ENCODE peak calls at places on chromosomes 12 and 14, in eight cellular contexts. One of them, this sample, is unnamed.
A peak's percentile ranks its signal among the peaks of the same experiment; 100 is the strongest.

GRCh38 chr14:103741876-103742275 is 26.3 kb downstream of the ZFYVE21 start:
- DNase-seq in H1: no peak
- DNase-seq in thyroid gland: no peak
- DNase-seq in stomach: no peak
- DNase-seq in uterus: no peak
- DNase-seq in transverse colon: no peak
- DNase-seq in H54: no peak
- DNase-seq in HCT116: no peak
- DNase-seq in this sample: peak; percentile 56

GRCh38 chr12:26803552-26803951 is 29.4 kb downstream of the ITPR2 start:
- DNase-seq in H1: no peak
- DNase-seq in thyroid gland: no peak
- DNase-seq in stomach: no peak
- DNase-seq in uterus: no peak
- DNase-seq in transverse colon: no peak
- DNase-seq in H54: no peak
- DNase-seq in HCT116: no peak
- DNase-seq in this sample: no peak

GRCh38 chr14:100536141-100536540 is 51.1 kb downstream of the BEGAIN start:
- DNase-seq in H1: no peak
- DNase-seq in thyroid gland: peak; percentile 0
- DNase-seq in stomach: no peak
- DNase-seq in uterus: no peak
- DNase-seq in transverse colon: no peak
- DNase-seq in H54: no peak
- DNase-seq in HCT116: no peak
- DNase-seq in this sample: peak; percentile 28

GRCh38 chr12:4108803-4109345 is 164.7 kb upstream of the CCND2 start:
- DNase-seq in H1: peak; percentile 22
- DNase-seq in thyroid gland: no peak
- DNase-seq in stomach: no peak
- DNase-seq in uterus: no peak
- DNase-seq in transverse colon: no peak
- DNase-seq in H54: no peak
- DNase-seq in HCT116: no peak
- DNase-seq in this sample: no peak

GRCh38 chr12:51820721-51821422 is 27.6 kb downstream of the FIGNL2 start:
- DNase-seq in H1: peak; percentile 86
- DNase-seq in thyroid gland: peak; percentile 69
- DNase-seq in stomach: peak; percentile 60
- DNase-seq in uterus: peak; percentile 39
- DNase-seq in transverse colon: peak; percentile 51
- DNase-seq in H54: no peak
- DNase-seq in HCT116: no peak
- DNase-seq in this sample: no peak

GRCh38 chr14:75732888-75733287 is 71.8 kb downstream of the TTLL5 start:
- DNase-seq in H1: no peak
- DNase-seq in thyroid gland: no peak
- DNase-seq in stomach: no peak
- DNase-seq in uterus: no peak
- DNase-seq in transverse colon: no peak
- DNase-seq in H54: no peak
- DNase-seq in HCT116: no peak
- DNase-seq in this sample: no peak

GRCh38 chr12:78331764-78332163 is 501.1 kb downstream of the NAV3 start:
- DNase-seq in H1: no peak
- DNase-seq in thyroid gland: no peak
- DNase-seq in stomach: no peak
- DNase-seq in uterus: no peak
- DNase-seq in transverse colon: no peak
- DNase-seq in H54: no peak
- DNase-seq in HCT116: no peak
- DNase-seq in this sample: no peak

GRCh38 chr12:59040651-59041050 is 120.3 kb upstream of the LRIG3 start:
- DNase-seq in H1: no peak
- DNase-seq in thyroid gland: no peak
- DNase-seq in stomach: no peak
- DNase-seq in uterus: no peak
- DNase-seq in transverse colon: no peak
- DNase-seq in H54: no peak
- DNase-seq in HCT116: no peak
- DNase-seq in this sample: peak; percentile 61

GRCh38 chr14:93049867-93050331 is 65.8 kb downstream of the ITPK1 start:
- DNase-seq in H1: no peak
- DNase-seq in thyroid gland: peak; percentile 57
- DNase-seq in stomach: peak; percentile 44
- DNase-seq in uterus: no peak
- DNase-seq in transverse colon: no peak
- DNase-seq in H54: no peak
- DNase-seq in HCT116: no peak
- DNase-seq in this sample: no peak

GRCh38 chr12:103642240-103642864 is 55.3 kb downstream of the STAB2 start:
- DNase-seq in H1: no peak
- DNase-seq in thyroid gland: no peak
- DNase-seq in stomach: no peak
- DNase-seq in uterus: no peak
- DNase-seq in transverse colon: no peak
- DNase-seq in H54: no peak
- DNase-seq in HCT116: no peak
- DNase-seq in this sample: no peak

GRCh38 chr12:59007620-59008019 is 87.3 kb upstream of the LRIG3 start:
- DNase-seq in H1: no peak
- DNase-seq in thyroid gland: no peak
- DNase-seq in stomach: no peak
- DNase-seq in uterus: no peak
- DNase-seq in transverse colon: no peak
- DNase-seq in H54: no peak
- DNase-seq in HCT116: no peak
- DNase-seq in this sample: no peak

GRCh38 chr12:95851609-95852008 is 7.1 kb upstream of the SNRPF start:
- DNase-seq in H1: no peak
- DNase-seq in thyroid gland: no peak
- DNase-seq in stomach: no peak
- DNase-seq in uterus: no peak
- DNase-seq in transverse colon: no peak
- DNase-seq in H54: no peak
- DNase-seq in HCT116: no peak
- DNase-seq in this sample: no peak

GRCh38 chr14:43411841-43412240 is 1095.2 kb downstream of the FSCB start:
- DNase-seq in H1: no peak
- DNase-seq in thyroid gland: no peak
- DNase-seq in stomach: no peak
- DNase-seq in uterus: no peak
- DNase-seq in transverse colon: no peak
- DNase-seq in H54: no peak
- DNase-seq in HCT116: no peak
- DNase-seq in this sample: no peak

DNA sequence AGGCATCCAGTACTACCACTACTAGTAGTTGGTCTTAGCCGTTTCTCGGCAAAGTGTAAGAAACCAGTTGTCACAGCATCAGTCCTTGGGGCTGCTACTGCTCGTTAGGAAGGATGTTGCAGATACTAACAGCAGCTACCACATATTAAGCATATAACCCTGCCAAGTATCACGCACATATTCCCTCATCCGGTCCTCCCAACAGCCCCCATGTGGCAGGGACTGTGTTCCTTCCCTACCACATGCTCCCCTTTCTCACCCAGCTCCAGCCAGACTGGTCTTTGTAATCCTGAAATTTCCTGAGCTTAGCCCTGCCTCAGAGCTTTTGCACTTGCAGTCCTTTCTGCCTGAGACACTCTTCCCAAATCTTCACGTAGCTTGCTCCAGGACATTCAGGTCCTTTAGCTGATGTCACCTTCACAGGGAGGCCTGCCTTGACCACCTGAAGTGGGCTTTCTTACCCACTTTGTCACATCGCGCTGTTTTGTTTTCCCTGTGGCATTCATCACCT is 7.8 kb downstream of the ERP29 start:
- DNase-seq in H1: no peak
- DNase-seq in thyroid gland: no peak
- DNase-seq in stomach: no peak
- DNase-seq in uterus: no peak
- DNase-seq in transverse colon: no peak
- DNase-seq in H54: no peak
- DNase-seq in HCT116: no peak
- DNase-seq in this sample: no peak
- TF ChIP-seq POLR2A in H1: no peak
- TF ChIP-seq POLR2A in thyroid gland: no peak
- TF ChIP-seq POLR2A in stomach: no peak
- TF ChIP-seq POLR2A in uterus: no peak
- TF ChIP-seq POLR2A in transverse colon: no peak
- TF ChIP-seq POLR2A in H54: no peak
- TF ChIP-seq POLR2A in HCT116: no peak
- TF ChIP-seq POLR2A in this sample: no peak

GRCh38 chr14:105150026-105150367 is 18.6 kb downstream of the JAG2 start:
- DNase-seq in H1: no peak
- DNase-seq in thyroid gland: no peak
- DNase-seq in stomach: no peak
- DNase-seq in uterus: no peak
- DNase-seq in transverse colon: no peak
- DNase-seq in H54: no peak
- DNase-seq in HCT116: no peak
- DNase-seq in this sample: no peak
- TF ChIP-seq POLR2A in H1: no peak
- TF ChIP-seq POLR2A in thyroid gland: no peak
- TF ChIP-seq POLR2A in stomach: no peak
- TF ChIP-seq POLR2A in uterus: no peak
- TF ChIP-seq POLR2A in transverse colon: no peak
- TF ChIP-seq POLR2A in H54: no peak
- TF ChIP-seq POLR2A in HCT116: no peak
- TF ChIP-seq POLR2A in this sample: no peak

GRCh38 chr12:120437735-120438494 is at the start of gene COX6A1:
- DNase-seq in H1: peak; percentile 94
- DNase-seq in thyroid gland: peak; percentile 99
- DNase-seq in stomach: peak; percentile 97
- DNase-seq in uterus: peak; percentile 96
- DNase-seq in transverse colon: peak; percentile 98
- DNase-seq in H54: peak; percentile 94
- DNase-seq in HCT116: peak; percentile 99
- DNase-seq in this sample: peak; percentile 98
- TF ChIP-seq POLR2A in H1: peak; percentile 35
- TF ChIP-seq POLR2A in thyroid gland: peak; percentile 21
- TF ChIP-seq POLR2A in stomach: no peak
- TF ChIP-seq POLR2A in uterus: no peak
- TF ChIP-seq POLR2A in transverse colon: peak; percentile 89
- TF ChIP-seq POLR2A in H54: peak; percentile 50
- TF ChIP-seq POLR2A in HCT116: peak; percentile 92
- TF ChIP-seq POLR2A in this sample: peak; percentile 41

DNA sequence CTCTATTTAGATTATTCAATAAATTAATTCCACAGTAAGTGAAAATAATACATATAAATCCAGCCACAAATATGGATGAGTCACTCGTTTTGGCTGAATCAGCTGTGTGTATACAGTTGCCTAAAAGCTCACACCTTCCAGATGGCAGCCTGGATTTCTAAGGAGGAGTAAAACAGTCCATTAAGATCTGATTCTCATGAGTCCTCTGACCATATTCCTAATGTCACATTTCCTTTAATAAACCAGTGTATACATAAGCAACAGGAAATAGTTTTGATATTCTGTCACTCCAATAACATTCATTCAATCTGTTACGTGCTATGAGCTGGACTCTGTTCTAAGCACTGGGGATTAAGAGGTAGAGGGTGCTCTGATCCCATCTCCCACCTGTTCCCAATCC is 21.8 kb downstream of the MDM1 start:
- DNase-seq in H1: no peak
- DNase-seq in thyroid gland: no peak
- DNase-seq in stomach: no peak
- DNase-seq in uterus: no peak
- DNase-seq in transverse colon: no peak
- DNase-seq in H54: peak; percentile 21
- DNase-seq in HCT116: no peak
- DNase-seq in this sample: no peak
- TF ChIP-seq POLR2A in H1: no peak
- TF ChIP-seq POLR2A in thyroid gland: no peak
- TF ChIP-seq POLR2A in stomach: no peak
- TF ChIP-seq POLR2A in uterus: no peak
- TF ChIP-seq POLR2A in transverse colon: no peak
- TF ChIP-seq POLR2A in H54: no peak
- TF ChIP-seq POLR2A in HCT116: no peak
- TF ChIP-seq POLR2A in this sample: no peak

GRCh38 chr14:91270619-91271018 is 26.1 kb upstream of the GPR68 start:
- DNase-seq in H1: no peak
- DNase-seq in thyroid gland: no peak
- DNase-seq in stomach: no peak
- DNase-seq in uterus: no peak
- DNase-seq in transverse colon: no peak
- DNase-seq in H54: no peak
- DNase-seq in HCT116: no peak
- DNase-seq in this sample: no peak
- TF ChIP-seq POLR2A in H1: no peak
- TF ChIP-seq POLR2A in thyroid gland: no peak
- TF ChIP-seq POLR2A in stomach: no peak
- TF ChIP-seq POLR2A in uterus: no peak
- TF ChIP-seq POLR2A in transverse colon: no peak
- TF ChIP-seq POLR2A in H54: no peak
- TF ChIP-seq POLR2A in HCT116: no peak
- TF ChIP-seq POLR2A in this sample: no peak

DNA sequence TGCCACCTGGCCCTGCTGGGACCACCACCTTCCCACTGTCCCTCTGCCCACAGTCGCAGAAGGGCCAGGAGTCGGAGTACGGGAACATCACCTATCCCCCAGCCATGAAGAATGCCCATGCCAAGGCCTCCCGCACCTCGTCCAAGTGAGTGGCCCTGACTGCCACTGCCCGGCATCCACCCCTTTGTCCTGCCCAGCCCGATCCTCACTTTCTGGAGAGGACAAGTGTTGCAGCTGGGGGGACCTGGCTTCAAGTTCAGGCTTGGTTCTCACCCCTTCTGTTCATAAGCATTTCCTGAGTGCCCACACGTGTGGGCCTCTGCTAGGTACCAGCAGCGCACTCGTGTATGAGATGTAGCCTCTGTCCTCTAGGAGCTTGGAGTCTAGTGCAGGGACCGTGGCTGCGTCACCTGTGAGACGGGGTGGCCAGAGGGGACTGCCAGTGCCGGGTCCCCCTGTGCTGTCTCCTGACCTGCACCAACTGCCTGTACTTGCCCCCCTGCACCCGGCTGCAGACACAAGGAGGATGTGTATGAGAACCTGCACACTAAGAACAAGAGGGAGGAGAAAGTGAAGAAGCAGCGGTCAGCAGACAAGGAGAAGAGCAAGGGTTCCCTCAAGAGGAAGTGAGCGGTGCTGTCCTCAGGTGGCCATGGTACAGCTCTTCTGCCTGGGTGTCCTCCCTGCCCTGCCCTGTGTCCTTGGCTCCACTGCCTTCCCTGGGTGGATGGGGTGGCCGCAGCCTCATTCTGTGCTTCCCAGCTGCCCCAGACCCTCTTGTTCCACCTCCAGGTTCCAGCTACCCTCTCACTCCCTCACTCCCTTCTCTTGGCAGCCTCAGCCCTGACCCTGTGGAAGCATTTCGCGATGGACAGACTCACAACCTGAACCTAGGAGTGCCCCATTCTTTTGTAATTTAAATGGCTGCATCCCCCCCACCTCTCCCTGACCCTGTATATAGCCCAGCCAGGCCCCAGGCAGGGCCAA is 9.4 kb downstream of the PTPN6 start:
- DNase-seq in H1: no peak
- DNase-seq in thyroid gland: no peak
- DNase-seq in stomach: no peak
- DNase-seq in uterus: no peak
- DNase-seq in transverse colon: peak; percentile 58
- DNase-seq in H54: no peak
- DNase-seq in HCT116: no peak
- DNase-seq in this sample: peak; percentile 70
- TF ChIP-seq POLR2A in H1: no peak
- TF ChIP-seq POLR2A in thyroid gland: no peak
- TF ChIP-seq POLR2A in stomach: no peak
- TF ChIP-seq POLR2A in uterus: no peak
- TF ChIP-seq POLR2A in transverse colon: no peak
- TF ChIP-seq POLR2A in H54: no peak
- TF ChIP-seq POLR2A in HCT116: no peak
- TF ChIP-seq POLR2A in this sample: no peak

This sample was measured in sigmoid colon.